ENCODE peak calls at places on chromosome 13, in nine cellular contexts. R, T, A, M, X, J, E, K and O are unnamed samples.

GRCh38 chr13:77475345-77476084 is 60.0 kb upstream of the SCEL start:
- DNase-seq in R (no peak), T (no peak), A (no peak), M (no peak), X (no peak), J (no peak), E (no peak), K (no peak), O (no peak)

GRCh38 chr13:60654405-60654804 is 257.4 kb downstream of the TDRD3 start:
- DNase-seq in R (no peak), T (no peak), A (no peak), M (no peak), X (peak), J (no peak), E (no peak), K (peak), O (no peak)

GRCh38 chr13:37636701-37637100 is 38.1 kb upstream of the POSTN start:
- DNase-seq in R (no peak), T (no peak), A (no peak), M (no peak), X (no peak), J (no peak), E (no peak), K (no peak), O (no peak)

GRCh38 chr13:100209857-100210580 is 121.1 kb downstream of the PCCA start:
- DNase-seq in R (no peak), T (no peak), A (no peak), M (no peak), X (no peak), J (no peak), E (no peak), K (peak), O (no peak)

GRCh38 chr13:21365574-21365973 is 93.5 kb downstream of the ZDHHC20 start:
- DNase-seq in R (no peak), T (no peak), A (no peak), M (no peak), X (no peak), J (peak), E (no peak), K (no peak), O (no peak)

GRCh38 chr13:103908274-103908673 is 842.1 kb upstream of the SLC10A2 start:
- DNase-seq in R (no peak), T (no peak), A (no peak), M (no peak), X (no peak), J (no peak), E (no peak), K (no peak), O (no peak)

GRCh38 chr13:94322925-94323324 is 156.6 kb downstream of the DCT start:
- DNase-seq in R (no peak), T (no peak), A (no peak), M (no peak), X (no peak), J (no peak), E (no peak), K (no peak), O (no peak)

GRCh38 chr13:28574617-28575142 is 79.8 kb upstream of the FLT1 start:
- DNase-seq in R (no peak), T (peak), A (no peak), M (no peak), X (no peak), J (peak), E (no peak), K (peak), O (peak)

GRCh38 chr13:44764334-44764733 is 188.2 kb upstream of the TSC22D1 start:
- DNase-seq in R (no peak), T (no peak), A (no peak), M (no peak), X (peak), J (no peak), E (no peak), K (no peak), O (no peak)

GRCh38 chr13:46267166-46267565 is 55.4 kb downstream of the LRRC63 start:
- DNase-seq in R (no peak), T (no peak), A (no peak), M (no peak), X (no peak), J (no peak), E (no peak), K (no peak), O (no peak)

GRCh38 chr13:52868190-52868589 is 19.8 kb upstream of the PCDH8 start:
- DNase-seq in R (no peak), T (no peak), A (no peak), M (no peak), X (no peak), J (no peak), E (no peak), K (no peak), O (no peak)

GRCh38 chr13:45370922-45371406 is 30.0 kb upstream of the TPT1 start:
- DNase-seq in R (peak), T (peak), A (peak), M (no peak), X (peak), J (peak), E (peak), K (peak), O (peak)

GRCh38 chr13:97241761-97242160 is 19.6 kb downstream of the MBNL2 start:
- DNase-seq in R (no peak), T (no peak), A (no peak), M (no peak), X (no peak), J (no peak), E (no peak), K (no peak), O (no peak)

GRCh38 chr13:80084086-80084676 is 256.7 kb downstream of the SPRY2 start:
- DNase-seq in R (no peak), T (no peak), A (no peak), M (no peak), X (no peak), J (no peak), E (no peak), K (peak), O (no peak)

GRCh38 chr13:27556109-27556508 is 64.2 kb downstream of the LNX2 start:
- DNase-seq in R (no peak), T (no peak), A (no peak), M (no peak), X (no peak), J (no peak), E (no peak), K (peak), O (peak)

GRCh38 chr13:37485766-37486165 is 112.8 kb downstream of the POSTN start:
- DNase-seq in R (no peak), T (no peak), A (no peak), M (no peak), X (no peak), J (no peak), E (no peak), K (no peak), O (no peak)

GRCh38 chr13:33940256-33940655 is 122.3 kb downstream of the RFC3 start:
- DNase-seq in R (no peak), T (no peak), A (no peak), M (no peak), X (no peak), J (no peak), E (no peak), K (no peak), O (no peak)

GRCh38 chr13:46593403-46593802 is 40.4 kb downstream of the LRCH1 start:
- DNase-seq in R (no peak), T (peak), A (no peak), M (no peak), X (no peak), J (peak), E (peak), K (no peak), O (peak)

GRCh38 chr13:88726075-88726474 is 1054.9 kb downstream of the SLITRK5 start:
- DNase-seq in R (no peak), T (no peak), A (no peak), M (no peak), X (no peak), J (no peak), E (no peak), K (no peak), O (no peak)

GRCh38 chr13:29129616-29130015 is 309.5 kb downstream of the MTUS2 start:
- DNase-seq in R (no peak), T (no peak), A (no peak), M (no peak), X (no peak), J (no peak), E (no peak), K (no peak), O (no peak)

GRCh38 chr13:35598233-35598632 is 121.7 kb upstream of the MAB21L1 start:
- DNase-seq in R (no peak), T (no peak), A (no peak), M (no peak), X (no peak), J (no peak), E (no peak), K (no peak), O (no peak)

GRCh38 chr13:113151745-113152707 is 6.4 kb upstream of the PROZ start:
- DNase-seq in R (no peak), T (no peak), A (no peak), M (no peak), X (no peak), J (peak), E (no peak), K (no peak), O (no peak)

GRCh38 chr13:112133489-112134149 is 66.7 kb downstream of the SOX1 start:
- DNase-seq in R (no peak), T (no peak), A (no peak), M (no peak), X (no peak), J (no peak), E (no peak), K (no peak), O (no peak)

GRCh38 chr13:104310861-104311260 is 1244.6 kb upstream of the SLC10A2 start:
- DNase-seq in R (no peak), T (no peak), A (no peak), M (no peak), X (no peak), J (no peak), E (no peak), K (no peak), O (no peak)